ENCODE peak calls at places on chromosomes 16 and 17, in eight cellular contexts. N is ACHN; R is stimulated activated CD4-positive, alpha-beta T cell treated with anti-CD3 and anti-CD28 coated beads, Interleukin-2, amount 100 ng/mL, for 48 hours; G is neural progenitor cell; H is iPS-NIHi11; B is OCI-LY7; K is SW 1271; E is germinal center. S is an unnamed sample.

GRCh38 chr16:64615647-64616280 is 506.1 kb downstream of the CDH11 start:
- DNase-seq in N (no peak), R (no peak), G (peak), H (peak), B (no peak), K (no peak), E (no peak), S (no peak)

GRCh38 chr17:76670708-76671122 is 27.2 kb upstream of the ST6GALNAC1 start:
- DNase-seq in N (no peak), R (no peak), G (no peak), H (no peak), B (no peak), K (no peak), E (no peak), S (no peak)

GRCh38 chr16:3004319-3004718 is 8.4 kb upstream of the CLDN9 start:
- DNase-seq in N (peak), R (no peak), G (peak), H (no peak), B (no peak), K (no peak), E (no peak), S (no peak)

GRCh38 chr17:45310380-45311324 is 6.2 kb downstream of the MAP3K14 start:
- DNase-seq in N (no peak), R (no peak), G (no peak), H (no peak), B (no peak), K (no peak), E (no peak), S (peak)

GRCh38 chr17:19991252-19991885 is 13.7 kb upstream of the AKAP10 start:
- DNase-seq in N (no peak), R (no peak), G (no peak), H (no peak), B (no peak), K (no peak), E (no peak), S (no peak)

GRCh38 chr16:30348113-30348512 is 7.0 kb downstream of the CD2BP2 start:
- DNase-seq in N (no peak), R (no peak), G (no peak), H (no peak), B (no peak), K (no peak), E (no peak), S (no peak)

GRCh38 chr17:44171931-44172455 is 1.5 kb downstream of the ASB16 start:
- DNase-seq in N (no peak), R (no peak), G (no peak), H (no peak), B (no peak), K (no peak), E (no peak), S (no peak)

GRCh38 chr17:40320771-40321501 is 12.0 kb downstream of the RARA start:
- DNase-seq in N (no peak), R (no peak), G (no peak), H (no peak), B (no peak), K (peak), E (no peak), S (no peak)

GRCh38 chr16:89903908-89904515 is 14.7 kb upstream of the MC1R start:
- DNase-seq in N (no peak), R (no peak), G (no peak), H (no peak), B (no peak), K (no peak), E (no peak), S (no peak)

GRCh38 chr17:21036361-21036881 is 6.4 kb downstream of the USP22 start:
- DNase-seq in N (no peak), R (no peak), G (no peak), H (no peak), B (peak), K (no peak), E (no peak), S (no peak)

GRCh38 chr17:77110006-77110374 is 30.8 kb upstream of the SEC14L1 start:
- DNase-seq in N (peak), R (no peak), G (peak), H (peak), B (peak), K (peak), E (peak), S (no peak)

GRCh38 chr16:83118365-83118764 is 491.6 kb downstream of the CDH13 start:
- DNase-seq in N (no peak), R (no peak), G (no peak), H (no peak), B (peak), K (no peak), E (no peak), S (no peak)

GRCh38 chr16:12559714-12560113 is 244.0 kb downstream of the CPPED1 start:
- DNase-seq in N (no peak), R (no peak), G (no peak), H (no peak), B (no peak), K (no peak), E (no peak), S (no peak)

GRCh38 chr16:1413684-1414531 is 596 bp downstream of the UNKL start:
- DNase-seq in N (peak), R (peak), G (peak), H (peak), B (peak), K (peak), E (peak), S (peak)

S was measured in LoVo.